ENCODE peak calls at places on chromosomes 5 and 9, in eight cellular contexts. K is AG04450, U is left colon, G is left ventricle myocardium superior, F is suprapubic skin, I is Calu3, D is psoas muscle, J is mammary epithelial cell. M is an unnamed sample.

GRCh38 chr5:59040007-59040803 is 457.3 kb downstream of the RAB3C start:
- DNase-seq in U (no peak), F (no peak), G (no peak), K (no peak), D (no peak), I (no peak), J (no peak), M (no peak)

GRCh38 chr9:86470326-86470725 is 116.1 kb upstream of the TUT7 start:
- DNase-seq in D (no peak), K (no peak), I (no peak), F (no peak), J (no peak), U (no peak), G (no peak), M (no peak)

GRCh38 chr9:123353984-123354591 is 1.9 kb upstream of the CRB2 start:
- DNase-seq in J (peak; percentile 32), F (no peak), K (peak; percentile 11), D (peak; percentile 54), I (peak; percentile 72), G (peak; percentile 72), U (peak; percentile 80), M (peak; percentile 47)

GRCh38 chr9:16068476-16068875 is 515.6 kb downstream of the CCDC171 start:
- DNase-seq in D (no peak), F (no peak), G (no peak), I (no peak), U (no peak), K (peak; percentile 93), J (no peak), M (no peak)

GRCh38 chr5:144309265-144309664 is 138.6 kb downstream of the KCTD16 start:
- DNase-seq in I (no peak), F (no peak), D (no peak), J (no peak), K (no peak), G (no peak), U (no peak), M (no peak)

GRCh38 chr5:159422371-159422770 is 92.1 kb upstream of the IL12B start:
- DNase-seq in J (no peak), U (no peak), G (no peak), F (no peak), D (no peak), I (no peak), K (no peak), M (no peak)

GRCh38 chr5:146756546-146756945 is 122.0 kb downstream of the PPP2R2B start:
- DNase-seq in D (no peak), I (no peak), J (no peak), U (no peak), K (no peak), F (no peak), G (no peak), M (no peak)

GRCh38 chr9:128001411-128002298 is 20.9 kb upstream of the EEIG1 start:
- DNase-seq in U (no peak), D (peak; percentile 26), J (peak; percentile 71), K (peak; percentile 68), G (no peak), I (peak; percentile 35), F (no peak), M (no peak)

GRCh38 chr9:127611796-127612790 is at the start of gene STXBP1:
- DNase-seq in D (peak; percentile 91), I (peak; percentile 88), F (peak; percentile 89), G (peak; percentile 96), J (peak; percentile 79), U (peak; percentile 91), K (no peak), M (peak; percentile 90)

GRCh38 chr9:85425153-85425611 is 316.6 kb downstream of the AGTPBP1 start:
- DNase-seq in D (peak; percentile 37), G (peak; percentile 65), K (no peak), I (peak; percentile 78), U (peak; percentile 69), F (no peak), J (peak; percentile 27), M (peak; percentile 58)

GRCh38 chr9:124721109-124721850 is 49.8 kb downstream of the NR6A1 start:
- DNase-seq in I (no peak), K (no peak), U (no peak), D (no peak), G (no peak), J (no peak), F (no peak), M (no peak)

M was measured in mucosa of gallbladder.